ENCODE peak calls at places on chromosomes 7 and 10, in four cellular contexts. X is neural crest cell; A is brain microvascular endothelial cell; F is stimulated activated CD4-positive, alpha-beta T cell treated with anti-CD3 and anti-CD28 coated beads, Interleukin-1b, Interleukin-23, amount 100 ng/mL, for 48 hours. K is an unnamed sample.

GRCh38 chr10:1054684-1055083 is 1.5 kb upstream of the WDR37 start:
- DNase-seq in X (no peak), A (no peak), F (no peak), K (no peak)

GRCh38 chr10:132404169-132404880 is 7.3 kb downstream of the PWWP2B start:
- DNase-seq in A (no peak), X (no peak), F (no peak), K (no peak)

GRCh38 chr7:2821842-2822507 is 22.1 kb downstream of the GNA12 start:
- DNase-seq in A (peak; percentile 81), X (no peak), F (no peak), K (no peak)

GRCh38 chr10:86139066-86139657 is 227.4 kb downstream of the GRID1 start:
- DNase-seq in A (no peak), F (peak; percentile 22), X (peak; percentile 46), K (peak; percentile 6)

GRCh38 chr7:38796636-38797501 is 112.1 kb downstream of the VPS41 start:
- DNase-seq in X (peak; percentile 68), F (peak; percentile 5), A (peak; percentile 59), K (peak; percentile 10)

GRCh38 chr7:149007146-149007545 is 21.2 kb downstream of the PDIA4 start:
- DNase-seq in A (no peak), X (no peak), F (no peak), K (no peak)

GRCh38 chr10:131979821-131980270 is 1.9 kb downstream of the BNIP3 start:
- DNase-seq in A (peak; percentile 36), F (no peak), X (no peak), K (no peak)

GRCh38 chr7:148738737-148739535 is 40.2 kb downstream of the CUL1 start:
- DNase-seq in F (no peak), X (no peak), A (peak; percentile 27), K (no peak)

GRCh38 chr7:42167914-42168236 is 69.1 kb downstream of the GLI3 start:
- DNase-seq in X (no peak), A (no peak), F (no peak), K (no peak)

GRCh38 chr10:15385552-15386455 is 14.7 kb upstream of the FAM171A1 start:
- DNase-seq in A (no peak), F (no peak), X (no peak), K (no peak)

GRCh38 chr7:95682913-95683312 is 86.6 kb upstream of the PDK4 start:
- DNase-seq in X (no peak), F (no peak), A (no peak), K (no peak)

GRCh38 chr7:109757713-109758112 is 1188.0 kb downstream of the DNAJB9 start:
- DNase-seq in F (no peak), X (no peak), A (no peak), K (no peak)

GRCh38 chr7:73852500-73852899 is 8.5 kb upstream of the TMEM270 start:
- DNase-seq in A (no peak), X (no peak), F (no peak), K (no peak)

GRCh38 chr10:25747038-25747437 is 187.0 kb upstream of the MYO3A start:
- DNase-seq in X (no peak), F (no peak), A (no peak), K (no peak)

GRCh38 chr10:132714096-132714721 is 71.7 kb downstream of the NKX6-2 start:
- DNase-seq in A (no peak), X (peak; percentile 72), F (no peak), K (no peak)

GRCh38 chr7:28020302-28020940 is 160.2 kb downstream of the JAZF1 start:
- DNase-seq in F (peak; percentile 30), X (peak; percentile 39), A (peak; percentile 66), K (peak; percentile 65)